ENCODE peak calls at places on chromosome 6, in eight cellular contexts. W, E, C, G, F, X, I and V are unnamed samples.

GRCh38 chr6:96947055-96947454 is 22.5 kb downstream of the KLHL32 start:
- DNase-seq in W (no peak), E (no peak), C (no peak), G (no peak), F (no peak), X (no peak), I (no peak), V (no peak)

GRCh38 chr6:116400376-116400775 is 29.6 kb downstream of the DSE start:
- DNase-seq in W (peak), E (no peak), C (no peak), G (no peak), F (no peak), X (no peak), I (no peak), V (no peak)

GRCh38 chr6:133353061-133353460 is 111.9 kb downstream of the EYA4 start:
- DNase-seq in W (no peak), E (no peak), C (no peak), G (no peak), F (no peak), X (no peak), I (no peak), V (no peak)

GRCh38 chr6:69061066-69061465 is 426.0 kb downstream of the ADGRB3 start:
- DNase-seq in W (no peak), E (no peak), C (no peak), G (no peak), F (no peak), X (no peak), I (no peak), V (no peak)

GRCh38 chr6:54419885-54420284 is 111.6 kb downstream of the TINAG start:
- DNase-seq in W (peak), E (peak), C (peak), G (no peak), F (no peak), X (peak), I (no peak), V (peak)

GRCh38 chr6:113642714-113643442 is 214.3 kb upstream of the MARCKS start:
- DNase-seq in W (no peak), E (no peak), C (no peak), G (peak), F (no peak), X (no peak), I (no peak), V (no peak)

GRCh38 chr6:157193443-157193996 is 129.8 kb downstream of the TMEM242 start:
- DNase-seq in W (no peak), E (no peak), C (no peak), G (no peak), F (no peak), X (no peak), I (no peak), V (no peak)

GRCh38 chr6:125846292-125847024 is 55.7 kb downstream of the NCOA7 start:
- DNase-seq in W (no peak), E (no peak), C (no peak), G (peak), F (no peak), X (no peak), I (no peak), V (no peak)

GRCh38 chr6:40244684-40245083 is 310.4 kb upstream of the MOCS1 start:
- DNase-seq in W (no peak), E (no peak), C (no peak), G (no peak), F (no peak), X (no peak), I (no peak), V (no peak)

GRCh38 chr6:154994881-154995240 is 254 bp upstream of the TIAM2 start:
- DNase-seq in W (no peak), E (no peak), C (no peak), G (no peak), F (no peak), X (no peak), I (no peak), V (no peak)

GRCh38 chr6:106300944-106301343 is 24.6 kb downstream of the ATG5 start:
- DNase-seq in W (peak), E (peak), C (peak), G (no peak), F (no peak), X (peak), I (no peak), V (no peak)

GRCh38 chr6:21142716-21143115 is 450.8 kb upstream of the SOX4 start:
- DNase-seq in W (no peak), E (no peak), C (no peak), G (no peak), F (no peak), X (no peak), I (no peak), V (no peak)

GRCh38 chr6:20932284-20932683 is 398.0 kb downstream of the CDKAL1 start:
- DNase-seq in W (no peak), E (no peak), C (no peak), G (no peak), F (no peak), X (no peak), I (peak), V (no peak)

GRCh38 chr6:1618305-1619105 is 8.8 kb downstream of the FOXC1 start:
- DNase-seq in W (no peak), E (no peak), C (no peak), G (no peak), F (no peak), X (no peak), I (no peak), V (no peak)

GRCh38 chr6:136103763-136104311 is 146.3 kb downstream of the MTFR2 start:
- DNase-seq in W (peak), E (peak), C (no peak), G (peak), F (no peak), X (no peak), I (no peak), V (no peak)

GRCh38 chr6:70844301-70844700 is 112.6 kb downstream of the B3GAT2 start:
- DNase-seq in W (no peak), E (no peak), C (no peak), G (no peak), F (no peak), X (no peak), I (no peak), V (no peak)

GRCh38 chr6:11202513-11203305 is 29.8 kb downstream of the NEDD9 start:
- DNase-seq in W (no peak), E (peak), C (no peak), G (peak), F (no peak), X (peak), I (no peak), V (no peak)

GRCh38 chr6:137808836-137809315 is 58.2 kb upstream of the TNFAIP3 start:
- DNase-seq in W (no peak), E (no peak), C (no peak), G (no peak), F (no peak), X (no peak), I (no peak), V (no peak)

GRCh38 chr6:10545482-10545881 is 24.3 kb downstream of the GCNT2 start:
- DNase-seq in W (no peak), E (no peak), C (no peak), G (no peak), F (no peak), X (no peak), I (no peak), V (no peak)

GRCh38 chr6:15905488-15906392 is 223.1 kb upstream of the MYLIP start:
- DNase-seq in W (peak), E (no peak), C (no peak), G (no peak), F (no peak), X (no peak), I (no peak), V (no peak)

GRCh38 chr6:16854986-16855385 is 93.7 kb upstream of the ATXN1 start:
- DNase-seq in W (no peak), E (no peak), C (no peak), G (no peak), F (no peak), X (peak), I (no peak), V (no peak)

GRCh38 chr6:27866370-27867050 is 45.7 kb downstream of the OR2B2 start:
- DNase-seq in W (peak), E (peak), C (no peak), G (no peak), F (peak), X (peak), I (no peak), V (no peak)

GRCh38 chr6:152246554-152247337 is 390.4 kb downstream of the SYNE1 start:
- DNase-seq in W (peak), E (no peak), C (no peak), G (no peak), F (no peak), X (no peak), I (no peak), V (no peak)

GRCh38 chr6:82396964-82397761 is 33.5 kb downstream of the TPBG start:
- DNase-seq in W (peak), E (peak), C (peak), G (no peak), F (no peak), X (peak), I (peak), V (peak)

GRCh38 chr6:154605207-154605877 is 94.9 kb upstream of the CNKSR3 start:
- DNase-seq in W (no peak), E (peak), C (peak), G (no peak), F (no peak), X (peak), I (no peak), V (no peak)

GRCh38 chr6:35078896-35079295 is 62.2 kb downstream of the TCP11 start:
- DNase-seq in W (no peak), E (no peak), C (no peak), G (no peak), F (no peak), X (no peak), I (no peak), V (no peak)

GRCh38 chr6:75094614-75095321 is 111.1 kb downstream of the COL12A1 start:
- DNase-seq in W (peak), E (no peak), C (peak), G (no peak), F (no peak), X (peak), I (no peak), V (peak)

GRCh38 chr6:36323062-36323461 is 13.6 kb downstream of the BNIP5 start:
- DNase-seq in W (peak), E (no peak), C (no peak), G (no peak), F (no peak), X (no peak), I (no peak), V (no peak)

GRCh38 chr6:143213977-143214376 is 153.3 kb downstream of the AIG1 start:
- DNase-seq in W (peak), E (no peak), C (no peak), G (no peak), F (no peak), X (no peak), I (no peak), V (no peak)

GRCh38 chr6:30107756-30108155 is 5.1 kb downstream of the TRIM31 start:
- DNase-seq in W (no peak), E (no peak), C (no peak), G (no peak), F (no peak), X (no peak), I (no peak), V (no peak)

GRCh38 chr6:10278786-10279185 is 136.1 kb downstream of the TFAP2A start:
- DNase-seq in W (no peak), E (peak), C (no peak), G (no peak), F (no peak), X (no peak), I (no peak), V (no peak)

GRCh38 chr6:122530440-122531046 is 58.9 kb upstream of the SERINC1 start:
- DNase-seq in W (peak), E (peak), C (peak), G (peak), F (no peak), X (peak), I (peak), V (peak)

GRCh38 chr6:18391018-18391417 is 3.9 kb downstream of the RNF144B start:
- DNase-seq in W (no peak), E (no peak), C (no peak), G (no peak), F (no peak), X (no peak), I (no peak), V (no peak)

GRCh38 chr6:63527658-63528514 is 44.4 kb upstream of the LOC128125822 start:
- DNase-seq in W (peak), E (peak), C (peak), G (peak), F (no peak), X (peak), I (peak), V (peak)

DNA sequence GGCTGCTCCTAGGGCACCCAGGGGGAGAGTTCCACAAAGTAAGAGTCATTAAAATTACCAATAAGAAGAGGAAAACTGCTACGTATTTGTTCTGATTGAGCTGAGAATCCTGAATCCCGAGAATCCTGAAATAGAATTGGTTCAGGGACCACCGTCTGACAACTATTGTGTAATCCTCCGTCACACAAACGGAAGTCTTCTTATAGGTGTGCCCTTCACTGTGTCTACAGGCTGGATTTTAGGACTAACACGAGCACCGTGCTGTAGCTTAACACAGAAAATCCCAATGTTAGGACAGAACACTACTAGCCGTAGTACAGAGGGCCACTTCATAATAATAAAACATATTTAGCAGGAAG is 50.6 kb upstream of the RNF182 start:
- DNase-seq in W (no peak), E (no peak), C (no peak), G (no peak), F (no peak), X (no peak), I (no peak), V (no peak)
- H3K4me3 ChIP-seq in W (peak), E (peak), C (peak), G (peak), F (peak), X (peak), I (no peak), V (peak)

GRCh38 chr6:4360920-4361319 is 225.5 kb upstream of the ECI2 start:
- DNase-seq in W (no peak), E (no peak), C (no peak), G (no peak), F (no peak), X (no peak), I (no peak), V (no peak)
- H3K4me3 ChIP-seq in W (no peak), E (no peak), C (no peak), G (no peak), F (no peak), X (no peak), I (no peak), V (no peak)

GRCh38 chr6:31970604-31971271 is 1.2 kb downstream of the DXO start:
- DNase-seq in W (no peak), E (peak), C (no peak), G (peak), F (no peak), X (no peak), I (no peak), V (no peak)
- H3K4me3 ChIP-seq in W (peak), E (peak), C (peak), G (peak), F (peak), X (peak), I (peak), V (peak)

GRCh38 chr6:3355358-3356055 is 96.8 kb downstream of the PSMG4 start:
- DNase-seq in W (no peak), E (no peak), C (no peak), G (no peak), F (no peak), X (peak), I (no peak), V (no peak)
- H3K4me3 ChIP-seq in W (peak), E (peak), C (peak), G (peak), F (no peak), X (peak), I (no peak), V (peak)

GRCh38 chr6:169212897-169213813 is 40.5 kb downstream of the THBS2 start:
- DNase-seq in W (peak), E (peak), C (peak), G (peak), F (peak), X (peak), I (peak), V (peak)

GRCh38 chr6:169213814-169214520 is 39.7 kb downstream of the THBS2 start:
- DNase-seq in W (no peak), E (no peak), C (no peak), G (no peak), F (no peak), X (no peak), I (no peak), V (no peak)

GRCh38 chr6:169210611-169211010 is 43.0 kb downstream of the THBS2 start:
- DNase-seq in W (no peak), E (no peak), C (no peak), G (no peak), F (no peak), X (no peak), I (no peak), V (no peak)

GRCh38 chr6:169211881-169212280 is 41.8 kb downstream of the THBS2 start:
- DNase-seq in W (no peak), E (no peak), C (no peak), G (no peak), F (no peak), X (no peak), I (no peak), V (no peak)

GRCh38 chr6:169212436-169212835 is 41.2 kb downstream of the THBS2 start:
- DNase-seq in W (peak), E (no peak), C (no peak), G (no peak), F (no peak), X (peak), I (no peak), V (no peak)
- H3K4me3 ChIP-seq in W (no peak), E (peak), C (no peak), G (peak), F (peak), X (no peak), I (peak), V (no peak)

GRCh38 chr6:44002071-44002590 is 125.1 kb downstream of the MRPL14 start:
- DNase-seq in W (no peak), E (peak), C (no peak), G (peak), F (no peak), X (no peak), I (no peak), V (no peak)
- H3K4me3 ChIP-seq in W (peak), E (peak), C (peak), G (peak), F (peak), X (peak), I (peak), V (peak)

GRCh38 chr6:119346450-119346849 is 3.1 kb downstream of the MAN1A1 start:
- DNase-seq in W (no peak), E (no peak), C (no peak), G (no peak), F (no peak), X (no peak), I (no peak), V (no peak)
- H3K4me3 ChIP-seq in W (peak), E (no peak), C (peak), G (peak), F (no peak), X (peak), I (no peak), V (peak)

GRCh38 chr6:41425511-41425910 is 90.1 kb downstream of the NCR2 start:
- DNase-seq in W (no peak), E (no peak), C (no peak), G (no peak), F (no peak), X (no peak), I (no peak), V (no peak)

GRCh38 chr6:41427642-41428401 is 92.4 kb downstream of the NCR2 start:
- DNase-seq in W (no peak), E (peak), C (no peak), G (peak), F (no peak), X (no peak), I (no peak), V (no peak)

GRCh38 chr6:41424370-41425058 is 89.1 kb downstream of the NCR2 start:
- DNase-seq in W (peak), E (peak), C (peak), G (peak), F (peak), X (peak), I (peak), V (peak)

GRCh38 chr6:41426888-41427641 is 91.7 kb downstream of the NCR2 start:
- DNase-seq in W (no peak), E (no peak), C (no peak), G (no peak), F (no peak), X (no peak), I (no peak), V (no peak)

GRCh38 chr6:41426438-41426851 is 91.0 kb downstream of the NCR2 start:
- DNase-seq in W (no peak), E (no peak), C (no peak), G (no peak), F (no peak), X (peak), I (no peak), V (no peak)
- H3K4me3 ChIP-seq in W (no peak), E (no peak), C (no peak), G (no peak), F (no peak), X (peak), I (no peak), V (peak)